ENCODE peak calls at places on chromosomes 5 and 9, in six cellular contexts. Z is GM12891, L is HCT116, T is stomach, N is vagina, D is breast epithelium. C is an unnamed sample.

GRCh38 chr9:96141666-96142065 is 160.3 kb downstream of the HSD17B3 start:
- DNase-seq in Z (no peak), L (no peak), T (no peak), N (no peak), D (no peak), C (no peak)

GRCh38 chr5:71922584-71923106 is 184.6 kb upstream of the MAP1B start:
- DNase-seq in Z (no peak), L (peak), T (no peak), N (no peak), D (no peak), C (no peak)

GRCh38 chr5:36359267-36359666 is 57.6 kb upstream of the RANBP3L start:
- DNase-seq in Z (no peak), L (no peak), T (no peak), N (no peak), D (peak), C (no peak)

GRCh38 chr9:128091144-128091543 is 23.1 kb downstream of the SLC25A25 start:
- DNase-seq in Z (no peak), L (no peak), T (no peak), N (no peak), D (peak), C (peak)

GRCh38 chr5:125277494-125278154 is 531.2 kb upstream of the ZNF608 start:
- DNase-seq in Z (no peak), L (peak), T (no peak), N (no peak), D (no peak), C (no peak)

GRCh38 chr5:169291877-169292276 is 9.1 kb downstream of the SLIT3 start:
- DNase-seq in Z (no peak), L (no peak), T (no peak), N (peak), D (no peak), C (no peak)

GRCh38 chr5:68562308-68562707 is 346.8 kb downstream of the PIK3R1 start:
- DNase-seq in Z (no peak), L (no peak), T (peak), N (no peak), D (no peak), C (no peak)

GRCh38 chr5:76607353-76607871 is 15.8 kb downstream of the F2RL2 start:
- DNase-seq in Z (no peak), L (no peak), T (no peak), N (no peak), D (no peak), C (no peak)

GRCh38 chr5:58751222-58751621 is 168.3 kb downstream of the RAB3C start:
- DNase-seq in Z (no peak), L (peak), T (no peak), N (no peak), D (no peak), C (no peak)

GRCh38 chr9:115442054-115442453 is 324.1 kb upstream of the TNC start:
- DNase-seq in Z (no peak), L (no peak), T (no peak), N (no peak), D (no peak), C (no peak)
- TF ChIP-seq POLR2AphosphoS5 in Z (no peak), L (no peak), T (no peak), N (no peak), D (no peak), C (no peak)

GRCh38 chr9:83765376-83765775 is 52.2 kb downstream of the GKAP1 start:
- DNase-seq in Z (no peak), L (no peak), T (no peak), N (no peak), D (no peak), C (no peak)
- TF ChIP-seq POLR2AphosphoS5 in Z (no peak), L (no peak), T (no peak), N (no peak), D (no peak), C (no peak)

DNA sequence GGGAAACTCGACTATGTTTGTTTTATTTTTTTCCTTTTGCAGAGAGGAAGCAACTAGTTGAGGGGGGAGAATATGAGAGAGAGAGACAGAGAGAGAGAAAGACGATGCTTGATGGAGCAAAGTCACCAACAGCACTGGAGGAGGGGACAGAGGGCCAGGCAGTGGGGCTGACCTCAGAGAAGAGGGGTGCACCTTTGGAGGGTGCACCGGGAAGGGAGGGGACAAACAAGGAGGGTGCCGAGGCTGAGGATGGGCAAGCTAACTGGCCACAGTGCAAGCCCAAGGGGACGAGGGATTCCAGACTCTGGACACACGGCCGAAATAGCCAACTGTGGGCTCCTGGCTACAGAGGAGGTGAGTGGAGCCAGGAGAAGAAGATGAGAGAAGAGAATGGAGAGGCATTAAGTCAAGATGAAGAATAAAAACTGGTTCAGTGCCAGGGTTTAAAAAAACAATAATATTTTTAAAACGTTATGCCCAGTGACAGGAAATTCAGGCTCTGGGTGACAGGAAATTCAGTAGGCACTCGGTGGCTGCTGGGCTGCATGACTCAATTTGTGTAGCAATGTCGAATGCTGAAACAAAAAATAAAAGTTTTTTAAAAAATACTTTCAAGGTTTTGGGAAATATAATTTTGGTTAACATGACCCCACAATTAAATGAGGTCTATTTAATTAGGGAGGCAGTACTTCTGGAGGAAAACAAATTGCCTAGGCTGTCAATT is 13.3 kb upstream of the GLRX start:
- DNase-seq in Z (no peak), L (no peak), T (no peak), N (no peak), D (no peak), C (no peak)
- TF ChIP-seq POLR2AphosphoS5 in Z (no peak), L (no peak), T (no peak), N (peak), D (no peak), C (no peak)

DNA sequence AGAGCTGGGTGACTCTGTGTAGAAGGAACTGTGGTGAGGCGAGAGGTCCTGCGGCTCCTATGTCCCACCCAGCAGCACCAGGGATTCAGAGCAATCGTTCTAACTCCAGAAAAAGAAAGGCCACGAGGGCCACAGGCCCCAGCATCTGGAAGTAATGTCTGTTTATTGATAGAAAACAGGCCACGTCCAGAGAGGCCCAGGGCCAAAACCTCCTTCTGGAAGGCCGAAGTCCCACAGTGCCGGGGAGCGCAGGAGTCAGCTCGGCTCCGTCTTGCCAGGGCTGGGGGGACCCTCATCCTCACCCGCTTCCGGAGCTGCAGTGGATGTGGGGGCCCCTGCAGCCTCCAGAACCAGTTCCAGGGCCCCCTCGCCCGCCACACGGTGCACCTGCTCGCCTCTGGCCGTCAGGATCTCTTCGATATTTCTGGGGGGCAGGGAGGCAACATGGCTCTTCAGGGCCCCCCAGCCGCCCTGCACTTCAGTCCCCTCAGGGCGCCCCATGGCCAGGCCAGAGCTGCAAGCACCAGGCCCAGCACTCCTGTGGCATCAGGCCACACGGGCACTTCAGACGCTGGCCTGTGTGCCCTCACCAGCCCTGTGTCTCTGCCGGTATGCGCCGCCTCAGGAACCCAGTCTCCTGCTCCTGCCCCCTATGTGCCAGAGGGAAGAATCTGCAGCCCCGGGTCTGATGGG is 1.6 kb downstream of the DNLZ start:
- DNase-seq in Z (no peak), L (no peak), T (no peak), N (no peak), D (no peak), C (peak)
- TF ChIP-seq POLR2AphosphoS5 in Z (no peak), L (no peak), T (no peak), N (no peak), D (no peak), C (peak)

GRCh38 chr5:80406980-80407734 is 707 bp upstream of the ZFYVE16 start:
- DNase-seq in Z (no peak), L (no peak), T (no peak), N (peak), D (no peak), C (peak)
- TF ChIP-seq POLR2AphosphoS5 in Z (no peak), L (no peak), T (no peak), N (no peak), D (no peak), C (no peak)

GRCh38 chr9:36204906-36205547 is 14.3 kb downstream of the CLTA start:
- DNase-seq in Z (no peak), L (no peak), T (no peak), N (no peak), D (no peak), C (peak)
- TF ChIP-seq POLR2AphosphoS5 in Z (no peak), L (no peak), T (no peak), N (no peak), D (no peak), C (no peak)

DNA sequence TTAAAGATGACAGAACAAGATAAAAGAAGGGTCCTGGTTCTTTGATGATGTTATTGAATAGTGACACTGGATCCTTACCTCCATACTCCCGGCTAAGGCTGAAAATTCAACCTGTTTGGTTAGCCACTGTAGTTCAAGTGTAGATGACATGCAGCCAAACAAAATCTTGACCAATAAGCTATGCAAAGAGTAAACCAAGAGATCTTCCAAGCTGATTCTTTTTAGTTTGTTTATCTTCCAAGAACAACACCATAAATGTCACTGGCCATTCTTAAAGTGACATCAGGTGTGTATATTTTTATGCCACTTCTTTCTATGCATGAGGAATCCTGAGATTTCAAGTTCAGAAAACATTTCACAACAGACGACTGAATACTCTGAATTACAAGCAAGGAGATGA is 141.5 kb upstream of the FST start:
- DNase-seq in Z (no peak), L (no peak), T (no peak), N (no peak), D (no peak), C (no peak)
- TF ChIP-seq POLR2AphosphoS5 in Z (no peak), L (no peak), T (no peak), N (no peak), D (no peak), C (no peak)

GRCh38 chr5:179828756-179829421 is 8.2 kb downstream of the SQSTM1 start:
- DNase-seq in Z (no peak), L (no peak), T (no peak), N (no peak), D (no peak), C (no peak)

GRCh38 chr5:179824745-179825112 is 4.0 kb downstream of the SQSTM1 start:
- DNase-seq in Z (no peak), L (no peak), T (no peak), N (no peak), D (no peak), C (no peak)

GRCh38 chr5:179823937-179824744 is 3.4 kb downstream of the SQSTM1 start:
- DNase-seq in Z (no peak), L (no peak), T (no peak), N (no peak), D (no peak), C (peak)

GRCh38 chr5:179827684-179828083 is 7.0 kb downstream of the SQSTM1 start:
- DNase-seq in Z (no peak), L (no peak), T (no peak), N (no peak), D (no peak), C (peak)

GRCh38 chr5:179825655-179826182 is 5.0 kb downstream of the SQSTM1 start:
- DNase-seq in Z (no peak), L (no peak), T (no peak), N (no peak), D (no peak), C (peak)
- TF ChIP-seq POLR2AphosphoS5 in Z (no peak), L (no peak), T (no peak), N (no peak), D (no peak), C (no peak)

GRCh38 chr5:95925345-95925744 is 36.3 kb downstream of the ELL2 start:
- DNase-seq in Z (no peak), L (no peak), T (no peak), N (no peak), D (no peak), C (no peak)

GRCh38 chr5:95922798-95923197 is 38.9 kb downstream of the ELL2 start:
- DNase-seq in Z (no peak), L (no peak), T (no peak), N (no peak), D (no peak), C (no peak)

GRCh38 chr5:95925939-95926338 is 35.7 kb downstream of the ELL2 start:
- DNase-seq in Z (no peak), L (no peak), T (no peak), N (no peak), D (no peak), C (no peak)

GRCh38 chr5:95923918-95924559 is 37.6 kb downstream of the ELL2 start:
- DNase-seq in Z (no peak), L (no peak), T (no peak), N (no peak), D (no peak), C (no peak)

GRCh38 chr5:95924720-95925119 is 36.9 kb downstream of the ELL2 start:
- DNase-seq in Z (no peak), L (no peak), T (no peak), N (no peak), D (no peak), C (no peak)
- TF ChIP-seq POLR2AphosphoS5 in Z (no peak), L (no peak), T (peak), N (peak), D (no peak), C (no peak)

C was measured in sigmoid colon.